ENCODE peak calls at places on chromosome 22, in five cellular contexts. L is epithelial cell of esophagus; F is stimulated activated CD8-positive, alpha-beta memory T cell treated with anti-CD3 and anti-CD28 coated beads, Interleukin-15, amount 100 ng/mL, for 4 hours; U is OCI-LY7; G is activated CD4-positive, alpha-beta memory T cell treated with anti-CD3 and anti-CD28 coated beads for 36 hours. Z is an unnamed sample.

GRCh38 chr22:44454113-44454769 is 43.8 kb downstream of the RTL6 start:
- DNase-seq in L (no peak), F (no peak), G (no peak), U (no peak), Z (no peak)

GRCh38 chr22:49867303-49868250 is 13.9 kb downstream of the ZBED4 start:
- DNase-seq in U (no peak), F (no peak), L (no peak), G (peak), Z (no peak)

GRCh38 chr22:30513462-30513861 is 8.0 kb upstream of the SEC14L4 start:
- DNase-seq in U (no peak), F (no peak), G (no peak), L (no peak), Z (no peak)

GRCh38 chr22:45543243-45543642 is 40.6 kb downstream of the FBLN1 start:
- DNase-seq in F (no peak), L (no peak), G (no peak), U (no peak), Z (no peak)

GRCh38 chr22:39690901-39691620 is 120.5 kb downstream of the CACNA1I start:
- DNase-seq in U (no peak), F (no peak), G (peak), L (no peak), Z (no peak)

GRCh38 chr22:20972014-20972797 is 5.2 kb downstream of the AIFM3 start:
- DNase-seq in G (no peak), U (no peak), L (no peak), F (no peak), Z (no peak)

GRCh38 chr22:26642465-26643367 is 14.7 kb upstream of the MIAT start:
- DNase-seq in U (peak), G (peak), L (no peak), F (peak), Z (peak)

GRCh38 chr22:30541979-30542810 is 4.3 kb downstream of the SEC14L6 start:
- DNase-seq in G (no peak), U (no peak), L (no peak), F (no peak), Z (no peak)

GRCh38 chr22:19817561-19818263 is 37.0 kb downstream of the GNB1L start:
- DNase-seq in G (no peak), L (no peak), F (no peak), U (peak), Z (no peak)

GRCh38 chr22:27668828-27669797 is 132.4 kb downstream of the MN1 start:
- DNase-seq in F (no peak), L (peak), G (no peak), U (no peak), Z (no peak)

GRCh38 chr22:48099251-48099650 is 1336.8 kb downstream of the TBC1D22A start:
- DNase-seq in G (no peak), U (peak), F (no peak), L (no peak), Z (no peak)

GRCh38 chr22:23565288-23565941 is 14.7 kb downstream of the IGLL1 start:
- DNase-seq in U (peak), F (no peak), L (no peak), G (peak), Z (no peak)

GRCh38 chr22:17969732-17970131 is 54.6 kb downstream of the MICAL3 start:
- DNase-seq in G (no peak), L (peak), F (no peak), U (no peak), Z (no peak)

GRCh38 chr22:48953830-48954229 is 873.8 kb downstream of the BRD1 start:
- DNase-seq in U (no peak), L (no peak), G (no peak), F (no peak), Z (no peak)

GRCh38 chr22:36768616-36769015 is 7.3 kb downstream of the IFT27 start:
- DNase-seq in F (no peak), U (no peak), L (no peak), G (no peak), Z (no peak)

GRCh38 chr22:45612451-45612901 is 59.2 kb upstream of the ATXN10 start:
- DNase-seq in F (no peak), U (no peak), G (peak), L (peak), Z (no peak)

Z was measured in activated CD8-positive, alpha-beta memory T cell treated with anti-CD3 and anti-CD28 coated beads for 1 hour.